ENCODE peak calls at places on chromosome 10, in four cellular contexts. F is IMR-90, V is neuronal stem cell, P is mesendoderm. E is an unnamed sample.
A peak's percentile ranks its signal among the peaks of the same experiment; 100 is the strongest.

GRCh38 chr10:22625511-22626288 is 88.7 kb downstream of the PIP4K2A start:
- DNase-seq in F (no peak), V (peak; percentile 18), P (peak; percentile 75), E (no peak)

GRCh38 chr10:96579133-96579532 is 7.7 kb downstream of the TM9SF3 start:
- DNase-seq in F (no peak), V (no peak), P (no peak), E (no peak)

GRCh38 chr10:27741173-27742091 is 4.2 kb downstream of the MKX start:
- DNase-seq in F (no peak), V (no peak), P (peak; percentile 54), E (peak; percentile 49)

GRCh38 chr10:44863344-44864041 is 47.6 kb upstream of the TMEM72 start:
- DNase-seq in F (no peak), V (no peak), P (peak; percentile 62), E (peak; percentile 72)

GRCh38 chr10:78973901-78974408 is 94.8 kb upstream of the ZMIZ1 start:
- DNase-seq in F (peak; percentile 56), V (peak; percentile 76), P (peak; percentile 95), E (peak; percentile 88)

GRCh38 chr10:89576696-89577095 is 41.3 kb upstream of the SLC16A12 start:
- DNase-seq in F (no peak), V (no peak), P (no peak), E (no peak)

GRCh38 chr10:121324678-121325213 is 273.5 kb downstream of the FGFR2 start:
- DNase-seq in F (no peak), V (no peak), P (peak; percentile 81), E (no peak)

GRCh38 chr10:116226766-116227165 is 46.2 kb downstream of the GFRA1 start:
- DNase-seq in F (no peak), V (no peak), P (no peak), E (no peak)

GRCh38 chr10:74799840-74800239 is 26.6 kb upstream of the KAT6B start:
- DNase-seq in F (peak; percentile 94), V (no peak), P (no peak), E (no peak)

GRCh38 chr10:13685885-13686284 is 99.1 kb downstream of the PRPF18 start:
- DNase-seq in F (no peak), V (no peak), P (no peak), E (no peak)

GRCh38 chr10:61153766-61154165 is 209.8 kb upstream of the RHOBTB1 start:
- DNase-seq in F (no peak), V (no peak), P (no peak), E (no peak)

GRCh38 chr10:70849582-70850016 is 33.9 kb downstream of the SGPL1 start:
- DNase-seq in F (peak; percentile 95), V (no peak), P (no peak), E (no peak)

GRCh38 chr10:131787961-131788360 is 112.8 kb upstream of the PPP2R2D start:
- DNase-seq in F (no peak), V (no peak), P (no peak), E (no peak)

GRCh38 chr10:12250181-12250580 is 54.2 kb downstream of the CDC123 start:
- DNase-seq in F (no peak), V (no peak), P (no peak), E (no peak)

GRCh38 chr10:69337312-69338132 is 59.2 kb downstream of the HK1 start:
- DNase-seq in F (peak; percentile 86), V (no peak), P (peak; percentile 69), E (no peak)

GRCh38 chr10:31099101-31099500 is 67.4 kb upstream of the ZNF438 start:
- DNase-seq in F (peak; percentile 80), V (no peak), P (no peak), E (no peak)

GRCh38 chr10:1359599-1359955 is 303.4 kb downstream of the WDR37 start:
- DNase-seq in F (no peak), V (no peak), P (no peak), E (no peak)
- H3K23ac ChIP-seq in F (no peak overlapping the region), V (no peak overlapping the region), P (peak overlapping the region; percentile 52), E (no peak overlapping the region)

GRCh38 chr10:3224241-3224640 is 51.7 kb upstream of the PITRM1 start:
- DNase-seq in F (no peak), V (no peak), P (no peak), E (no peak)
- H3K23ac ChIP-seq in F (no peak overlapping the region), V (no peak overlapping the region), P (no peak overlapping the region), E (no peak overlapping the region)

DNA sequence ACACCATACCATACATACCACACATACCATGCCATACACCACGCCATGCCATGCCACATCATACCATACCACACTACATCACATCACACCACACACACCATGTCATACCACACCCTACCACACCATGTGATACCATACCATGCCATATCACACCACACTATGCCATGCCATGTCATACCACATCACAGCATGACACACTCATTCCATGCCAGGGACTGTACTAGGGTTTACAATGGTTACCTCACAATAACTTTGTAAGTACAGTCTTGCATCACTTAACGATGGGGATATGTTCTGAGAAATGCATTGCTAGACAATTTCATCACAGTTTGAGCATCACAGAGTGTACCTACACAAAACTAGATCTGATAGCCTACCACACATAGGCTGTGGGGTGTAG is 14.5 kb downstream of the PYROXD2 start:
- DNase-seq in F (peak; percentile 18), V (no peak), P (no peak), E (no peak)
- H3K23ac ChIP-seq in F (peak overlapping the region; percentile 29), V (no peak overlapping the region), P (no peak overlapping the region), E (peak overlapping the region; percentile 2)

GRCh38 chr10:517872-518475 is 171.5 kb downstream of the DIP2C start:
- DNase-seq in F (no peak), V (no peak), P (no peak), E (no peak)
- H3K23ac ChIP-seq in F (no peak overlapping the region), V (peak overlapping the region; percentile 70), P (no peak overlapping the region), E (no peak overlapping the region)

GRCh38 chr10:94138391-94138790 is 144.7 kb downstream of the PLCE1 start:
- DNase-seq in F (peak; percentile 87), V (no peak), P (no peak), E (no peak)
- H3K23ac ChIP-seq in F (no peak overlapping the region), V (no peak overlapping the region), P (no peak overlapping the region), E (no peak overlapping the region)

DNA sequence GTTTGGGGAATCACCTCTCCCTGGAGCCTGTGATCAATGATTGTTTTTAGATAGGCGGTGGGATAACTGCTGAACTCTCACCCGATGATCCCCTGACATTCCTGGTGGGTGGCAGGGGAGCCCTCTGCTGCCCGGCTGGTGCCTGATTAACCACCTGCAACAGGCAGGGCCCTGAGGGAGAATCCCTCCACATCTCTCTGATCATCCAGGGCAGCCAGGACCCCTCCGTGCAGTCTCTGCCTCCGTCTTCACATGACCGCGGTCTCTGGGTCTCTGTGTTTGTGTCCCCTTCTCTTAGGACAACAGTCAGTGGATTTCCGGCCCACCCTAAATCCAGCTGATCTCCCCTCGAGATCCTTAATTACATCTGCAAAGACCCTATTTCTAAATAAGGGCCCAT is 17.4 kb downstream of the CALML5 start:
- DNase-seq in F (no peak), V (no peak), P (no peak), E (no peak)
- H3K23ac ChIP-seq in F (no peak overlapping the region), V (no peak overlapping the region), P (no peak overlapping the region), E (no peak overlapping the region)

DNA sequence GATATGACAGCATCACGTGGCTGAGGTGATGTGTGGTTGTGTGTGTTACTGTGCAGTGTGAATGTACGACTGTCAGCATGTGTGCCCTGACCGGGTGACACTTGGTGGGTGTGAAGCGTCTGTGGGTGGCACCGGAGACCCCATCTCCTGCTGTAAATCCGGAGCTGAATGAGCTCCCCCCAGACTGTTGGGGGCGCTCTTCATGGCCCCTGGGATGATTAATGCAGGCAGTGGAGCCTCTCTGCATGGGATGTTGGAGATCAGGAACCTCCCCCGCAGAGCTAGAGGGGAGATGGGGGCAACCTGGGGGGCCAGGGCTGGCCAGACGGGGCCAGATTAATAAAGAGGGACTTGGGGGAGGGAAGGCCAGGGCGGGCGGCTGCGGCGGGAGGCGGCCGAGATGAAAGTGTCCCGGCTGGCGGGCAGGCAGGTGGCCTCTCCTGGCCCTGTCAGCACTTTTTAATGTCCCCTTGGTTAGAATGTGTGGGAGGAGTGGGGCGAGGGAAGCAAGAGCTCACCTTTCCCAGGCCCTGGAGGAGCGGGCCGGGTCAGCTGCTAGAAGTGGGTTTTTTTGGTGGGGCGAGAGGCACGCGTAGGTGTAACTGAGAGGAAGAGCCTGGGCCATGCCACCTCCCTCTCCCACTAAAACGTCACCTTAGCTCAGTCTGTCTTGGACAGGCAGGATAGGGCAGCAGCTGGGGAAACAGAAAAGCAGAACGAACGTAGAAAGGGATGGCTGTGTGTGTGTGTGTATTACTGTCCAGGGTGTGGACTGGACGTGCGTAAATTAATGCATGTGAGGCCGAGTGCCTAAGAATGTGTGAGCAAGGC is 34.2 kb downstream of the HIF1AN start:
- DNase-seq in F (no peak), V (peak; percentile 30), P (peak; percentile 63), E (peak; percentile 67)
- H3K23ac ChIP-seq in F (no peak overlapping the region), V (peak overlapping the region; percentile 8), P (peak overlapping the region; percentile 59), E (no peak overlapping the region)

GRCh38 chr10:102669206-102670064 is 25.2 kb downstream of the TRIM8 start:
- DNase-seq in F (peak; percentile 43), V (no peak), P (peak; percentile 47), E (peak; percentile 60)
- H3K23ac ChIP-seq in F (peak overlapping the region; percentile 12), V (peak overlapping the region; percentile 40), P (peak overlapping the region; percentile 7), E (no peak overlapping the region)

GRCh38 chr10:86385806-86386205 is 19.2 kb upstream of the GRID1 start:
- DNase-seq in F (no peak), V (no peak), P (no peak), E (no peak)
- H3K23ac ChIP-seq in F (no peak overlapping the region), V (no peak overlapping the region), P (no peak overlapping the region), E (no peak overlapping the region)